ENCODE peak calls at places on chromosome 10, in four cellular contexts. J is hepatocyte, O is left ventricle myocardium inferior, F is AG09309. I is an unnamed sample.

GRCh38 chr10:103763374-103764202 is 91.8 kb downstream of the SH3PXD2A start:
- DNase-seq in O (no peak), F (no peak), J (no peak), I (peak; percentile 31)

GRCh38 chr10:29324220-29324831 is 35.5 kb downstream of the LYZL1 start:
- DNase-seq in J (no peak), F (no peak), O (no peak), I (no peak)

GRCh38 chr10:131205556-131205955 is 106.0 kb downstream of the TCERG1L start:
- DNase-seq in O (no peak), F (no peak), J (no peak), I (no peak)

GRCh38 chr10:21721000-21721670 is 187.1 kb downstream of the MLLT10 start:
- DNase-seq in F (no peak), J (no peak), O (no peak), I (no peak)

GRCh38 chr10:125148021-125148439 is 12.3 kb downstream of the CTBP2 start:
- DNase-seq in F (no peak), J (peak; percentile 57), O (no peak), I (peak; percentile 64)

GRCh38 chr10:50635286-50635685 is 11.5 kb upstream of the SGMS1 start:
- DNase-seq in F (peak; percentile 57), O (no peak), J (no peak), I (peak; percentile 95)

GRCh38 chr10:127524229-127524628 is 24.9 kb upstream of the NPS start:
- DNase-seq in J (no peak), F (no peak), O (no peak), I (no peak)

GRCh38 chr10:6204341-6205191 is 1.8 kb downstream of the PFKFB3 start:
- DNase-seq in F (no peak), O (peak; percentile 53), J (peak; percentile 77), I (peak; percentile 86)

GRCh38 chr10:60878224-60878623 is 65.8 kb downstream of the RHOBTB1 start:
- DNase-seq in O (no peak), J (no peak), F (no peak), I (no peak)

GRCh38 chr10:123132576-123133477 is 2.9 kb upstream of the HMX3 start:
- DNase-seq in O (peak; percentile 77), J (peak; percentile 91), F (peak; percentile 23), I (peak; percentile 87)

GRCh38 chr10:125083576-125083920 is 76.8 kb downstream of the CTBP2 start:
- DNase-seq in J (no peak), O (no peak), F (no peak), I (peak; percentile 45)

GRCh38 chr10:104307576-104308438 is 30.5 kb downstream of the ITPRIP start:
- DNase-seq in J (no peak), O (no peak), F (no peak), I (peak; percentile 45)

GRCh38 chr10:77042706-77043105 is 594.9 kb downstream of the KCNMA1 start:
- DNase-seq in O (no peak), J (no peak), F (no peak), I (no peak)

GRCh38 chr10:76973515-76974289 is 663.9 kb downstream of the KCNMA1 start:
- DNase-seq in O (no peak), J (peak; percentile 18), F (peak; percentile 71), I (peak; percentile 81)

GRCh38 chr10:33331020-33331557 is 3.4 kb downstream of the NRP1 start:
- DNase-seq in F (no peak), J (no peak), O (no peak), I (no peak)

GRCh38 chr10:129507216-129507615 is 40.2 kb downstream of the MGMT start:
- DNase-seq in F (no peak), J (no peak), O (no peak), I (no peak)

GRCh38 chr10:110504111-110504735 is 6.5 kb downstream of the DUSP5 start:
- DNase-seq in F (no peak), J (no peak), O (no peak), I (peak; percentile 85)

GRCh38 chr10:115902596-115902995 is 370.4 kb downstream of the GFRA1 start:
- DNase-seq in F (no peak), J (no peak), O (no peak), I (no peak)

GRCh38 chr10:3066317-3066931 is 924 bp upstream of the PFKP start:
- DNase-seq in O (no peak), J (no peak), F (no peak), I (no peak)

GRCh38 chr10:86795353-86795752 is 38.9 kb downstream of the BMPR1A start:
- DNase-seq in O (no peak), J (peak; percentile 41), F (peak; percentile 37), I (peak; percentile 84)

GRCh38 chr10:91925022-91925320 is 1.4 kb downstream of the BTAF1 start:
- DNase-seq in J (no peak), F (no peak), O (no peak), I (peak; percentile 44)

GRCh38 chr10:36173364-36173763 is 531.3 kb upstream of the FZD8 start:
- DNase-seq in O (no peak), J (no peak), F (no peak), I (peak; percentile 61)

GRCh38 chr10:98646998-98647917 is 200.5 kb upstream of the HPS1 start:
- DNase-seq in F (no peak), J (no peak), O (no peak), I (no peak)

GRCh38 chr10:33333260-33334169 is 952 bp downstream of the NRP1 start:
- DNase-seq in F (no peak), J (no peak), O (no peak), I (no peak)

GRCh38 chr10:3215336-3215860 is 42.8 kb upstream of the PITRM1 start:
- DNase-seq in F (no peak), O (no peak), J (no peak), I (no peak)

GRCh38 chr10:17671307-17671706 is 27.4 kb downstream of the STAM start:
- DNase-seq in O (no peak), J (no peak), F (no peak), I (peak; percentile 51)

GRCh38 chr10:6671976-6672375 is 91.9 kb upstream of the PRKCQ start:
- DNase-seq in O (no peak), F (no peak), J (no peak), I (no peak)

GRCh38 chr10:48939790-48940325 is at the start of gene LRRC18:
- DNase-seq in F (no peak), J (no peak), O (no peak), I (no peak)

GRCh38 chr10:55091691-55092328 is 290.8 kb upstream of the PCDH15 start:
- DNase-seq in F (no peak), J (peak; percentile 38), O (no peak), I (peak; percentile 0)

GRCh38 chr10:69974551-69975155 is 78.0 kb upstream of the MACROH2A2 start:
- DNase-seq in O (no peak), J (peak; percentile 56), F (peak; percentile 80), I (peak; percentile 83)

GRCh38 chr10:33386926-33387325 is 52.5 kb upstream of the NRP1 start:
- DNase-seq in F (no peak), O (no peak), J (no peak), I (peak; percentile 93)

GRCh38 chr10:102515724-102516123 is 12.0 kb downstream of the SUFU start:
- DNase-seq in O (no peak), F (no peak), J (no peak), I (no peak)
- TF ChIP-seq CTCF in O (no peak), F (no peak), J (no peak), I (no peak)

DNA sequence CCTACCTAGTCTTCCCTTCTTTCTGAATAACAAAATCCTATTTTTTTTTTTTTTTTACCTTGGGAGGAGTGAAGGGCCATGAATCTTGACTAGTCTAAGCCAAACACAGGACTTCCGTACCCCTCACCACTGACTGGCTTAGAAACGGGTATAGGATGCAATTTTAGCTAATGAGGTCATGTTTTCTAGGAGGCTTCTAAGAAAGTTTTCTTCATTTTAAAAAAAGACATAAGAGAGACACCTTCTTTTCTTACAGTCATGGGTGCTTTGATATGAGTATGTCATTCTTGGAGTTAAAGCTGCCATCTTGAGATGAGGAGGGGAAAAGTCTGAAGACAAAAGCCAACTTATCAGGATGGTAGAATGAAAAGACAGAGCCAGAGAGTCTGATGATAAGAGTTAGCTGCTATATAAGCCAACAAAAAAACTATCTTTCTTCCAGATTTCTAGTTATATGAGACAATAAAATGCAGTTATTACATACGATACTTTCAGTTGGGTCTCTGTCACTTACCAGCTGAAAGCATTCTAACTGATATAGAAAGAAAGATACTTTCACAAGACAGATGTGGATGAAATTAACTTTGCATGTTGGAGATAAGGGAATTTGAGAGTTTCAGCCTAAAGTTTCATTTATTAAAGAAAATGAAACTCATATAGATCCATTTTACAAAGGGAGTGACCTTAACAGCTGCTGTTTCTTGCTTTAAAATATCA is 34.0 kb downstream of the ZNF438 start:
- DNase-seq in F (no peak), O (no peak), J (no peak), I (no peak)
- H3K4me3 ChIP-seq in F (no peak overlapping the region), O (no peak overlapping the region), J (no peak overlapping the region), I (no peak overlapping the region)

GRCh38 chr10:8054243-8054497 is 318 bp upstream of the GATA3 start:
- DNase-seq in J (no peak), F (no peak), O (no peak), I (peak; percentile 24)

GRCh38 chr10:8054498-8055407 is at the start of gene GATA3:
- DNase-seq in F (no peak), J (peak; percentile 86), O (peak; percentile 62), I (peak; percentile 27)

GRCh38 chr10:8052344-8052969 is 2.0 kb upstream of the GATA3 start:
- DNase-seq in F (no peak), O (no peak), J (peak; percentile 16), I (no peak)

GRCh38 chr10:8052970-8053445 is 1.5 kb upstream of the GATA3 start:
- DNase-seq in F (no peak), J (no peak), O (no peak), I (no peak)

DNA sequence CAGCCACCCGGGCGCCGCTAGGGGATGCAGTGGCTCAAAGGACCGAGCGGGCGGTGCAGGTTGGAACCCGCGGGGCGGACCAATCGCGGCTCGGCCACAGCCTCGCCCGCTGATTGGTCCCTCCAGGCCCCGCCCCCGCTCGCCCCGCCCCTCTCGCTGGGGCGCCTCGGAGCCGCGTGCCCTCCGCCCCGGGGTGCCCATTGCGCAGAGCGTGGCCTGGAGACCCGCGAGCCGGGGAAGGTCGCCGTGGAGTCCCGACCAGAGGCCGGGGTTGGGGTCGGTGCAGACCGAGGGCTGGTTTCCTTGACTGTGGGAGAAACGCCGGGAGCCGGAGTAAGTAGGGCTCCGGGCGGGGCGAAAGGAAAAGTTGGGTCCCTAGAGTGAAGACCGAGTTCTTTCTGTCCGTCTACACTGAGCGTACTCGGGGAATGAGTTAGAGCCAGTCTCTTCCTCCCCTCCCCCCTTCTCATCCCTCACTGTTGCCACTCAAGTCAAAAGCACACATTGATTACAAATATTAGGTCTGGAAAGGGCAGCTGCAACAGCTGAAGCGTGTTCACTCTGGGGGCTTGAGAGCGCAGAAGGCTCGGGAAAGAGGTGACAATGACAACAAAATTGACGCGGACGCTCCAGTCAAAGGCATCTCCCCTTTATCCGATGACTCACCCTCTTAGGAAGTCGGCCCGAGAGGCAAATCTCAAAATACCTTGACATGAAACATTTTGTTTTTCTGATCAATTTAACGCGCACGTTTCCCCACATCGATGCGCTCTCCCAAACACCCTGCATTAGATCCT is 844 bp upstream of the GATA3 start:
- DNase-seq in J (peak; percentile 95), F (peak; percentile 21), O (peak; percentile 78), I (peak; percentile 68)
- TF ChIP-seq CTCF in J (peak; percentile 88), F (peak; percentile 81), O (peak; percentile 78), I (peak; percentile 86)

DNA sequence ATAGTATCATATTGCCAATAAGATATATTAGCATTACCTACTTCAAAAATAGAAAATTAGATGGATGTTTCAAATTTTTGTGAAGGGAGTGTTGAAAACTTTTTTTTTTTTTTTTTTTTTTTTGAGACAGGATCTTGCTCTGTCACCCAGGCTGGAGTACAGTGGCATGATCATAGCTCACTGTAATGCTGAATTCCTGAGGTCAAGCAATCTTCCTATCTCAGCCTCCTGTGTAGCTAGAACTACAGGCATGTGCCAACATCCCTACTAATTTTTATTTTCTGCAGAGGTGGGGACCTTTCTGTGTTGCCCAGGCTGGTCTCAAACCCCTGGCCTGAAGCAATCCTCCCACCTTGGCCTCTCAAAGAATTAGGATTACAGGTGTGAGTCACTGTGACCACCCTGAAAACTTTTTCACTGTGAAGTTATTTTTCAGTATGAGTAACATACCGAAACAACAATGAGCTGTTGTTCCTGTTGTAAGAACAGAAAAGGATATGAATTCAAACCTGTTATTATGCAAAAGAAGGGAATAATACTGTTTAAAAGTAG is 266.9 kb downstream of the NEBL start:
- DNase-seq in O (no peak), F (no peak), J (no peak), I (no peak)
- H3K4me3 ChIP-seq in O (no peak overlapping the region), F (no peak overlapping the region), J (no peak overlapping the region), I (no peak overlapping the region)

I was measured in fibroblast of the aortic adventitia.